ENCODE peak calls at places on chromosomes 2 and 18, in nine cellular contexts. Y is GM23338, L is psoas muscle, A is lower lobe of right lung, D is fibroblast of lung, V is H1, N is fibroblast of mammary gland, B is tibial artery, K is heart right ventricle. E is an unnamed sample.

GRCh38 chr2:32452338-32453064 is 95.7 kb downstream of the BIRC6 start:
- DNase-seq in K (no peak), A (no peak), V (no peak), N (no peak), B (no peak), L (no peak), Y (no peak), D (no peak), E (no peak)

GRCh38 chr18:49757513-49758262 is 55.6 kb downstream of the ACAA2 start:
- DNase-seq in V (no peak), L (no peak), D (no peak), N (no peak), Y (peak), K (no peak), A (no peak), B (no peak), E (no peak)

GRCh38 chr2:75200140-75200985 is 1.0 kb upstream of the TACR1 start:
- DNase-seq in A (peak), N (peak), V (no peak), L (peak), Y (peak), K (peak), D (peak), B (peak), E (peak)

GRCh38 chr2:222318026-222318711 is 19.4 kb upstream of the PAX3 start:
- DNase-seq in V (no peak), D (peak), Y (peak), L (peak), K (peak), B (no peak), A (no peak), N (peak), E (peak)

GRCh38 chr2:168697668-168698121 is 104.7 kb upstream of the NOSTRIN start:
- DNase-seq in D (peak), A (no peak), V (no peak), L (no peak), Y (no peak), N (peak), K (no peak), B (no peak), E (peak)

GRCh38 chr2:237686659-237687136 is 59.3 kb downstream of the LRRFIP1 start:
- DNase-seq in Y (peak), A (peak), K (no peak), N (peak), B (no peak), V (no peak), L (no peak), D (peak), E (no peak)

GRCh38 chr2:241040081-241040803 is 41.8 kb downstream of the SNED1 start:
- DNase-seq in Y (no peak), V (no peak), D (no peak), A (no peak), B (no peak), L (no peak), N (no peak), K (no peak), E (no peak)

GRCh38 chr2:240238786-240239185 is 98.3 kb upstream of the OTOS start:
- DNase-seq in V (no peak), K (no peak), B (no peak), Y (no peak), D (no peak), A (no peak), N (no peak), L (no peak), E (no peak)

GRCh38 chr2:209208211-209208610 is 215.6 kb upstream of the MAP2 start:
- DNase-seq in N (peak), V (peak), D (peak), B (no peak), L (peak), A (peak), K (no peak), Y (peak), E (no peak)

GRCh38 chr2:172287605-172288326 is 139.6 kb upstream of the ITGA6 start:
- DNase-seq in B (no peak), N (no peak), K (no peak), L (no peak), D (peak), A (no peak), V (no peak), Y (no peak), E (no peak)

GRCh38 chr18:31983020-31983419 is 35.6 kb upstream of the RNF125 start:
- DNase-seq in N (no peak), V (no peak), B (no peak), D (no peak), A (no peak), K (peak), L (no peak), Y (no peak), E (no peak)

GRCh38 chr2:188701836-188702235 is 272.3 kb upstream of the COL3A1 start:
- DNase-seq in N (peak), D (peak), A (no peak), L (no peak), Y (no peak), B (no peak), V (no peak), K (no peak), E (peak)

GRCh38 chr2:20221169-20221938 is 3.6 kb downstream of the SDC1 start:
- DNase-seq in D (peak), V (no peak), Y (no peak), A (no peak), B (no peak), K (no peak), N (peak), L (no peak), E (peak)

GRCh38 chr2:42872736-42873135 is 80.4 kb upstream of the HAAO start:
- DNase-seq in V (no peak), Y (no peak), K (no peak), D (no peak), L (no peak), A (no peak), N (peak), B (no peak), E (peak)

GRCh38 chr2:207394812-207395534 is 134.8 kb upstream of the CREB1 start:
- DNase-seq in N (peak), B (no peak), K (peak), V (no peak), Y (no peak), D (peak), A (no peak), L (no peak), E (peak)

GRCh38 chr18:68177807-68178702 is 536.9 kb downstream of the TMX3 start:
- DNase-seq in L (no peak), A (no peak), B (no peak), Y (no peak), K (no peak), D (peak), N (peak), V (no peak), E (peak)

GRCh38 chr2:234191819-234192407 is 141.4 kb downstream of the SPP2 start:
- DNase-seq in L (no peak), V (no peak), K (no peak), N (peak), D (peak), Y (no peak), B (no peak), A (no peak), E (no peak)

GRCh38 chr2:231228223-231228622 is 29.8 kb downstream of the ARMC9 start:
- DNase-seq in K (no peak), N (no peak), Y (no peak), V (no peak), A (no peak), B (no peak), D (no peak), L (no peak), E (no peak)

GRCh38 chr2:120132190-120132589 is 91.0 kb downstream of the TMEM185B start:
- DNase-seq in B (no peak), Y (no peak), A (no peak), V (no peak), L (no peak), D (peak), N (peak), K (no peak), E (peak)

GRCh38 chr2:240765007-240765406 is 55.0 kb downstream of the KIF1A start:
- DNase-seq in A (no peak), D (no peak), V (no peak), K (no peak), N (no peak), Y (no peak), B (no peak), L (no peak), E (no peak)

GRCh38 chr18:22668496-22668895 is 250.8 kb upstream of the CTAGE1 start:
- DNase-seq in V (no peak), Y (no peak), K (no peak), D (peak), L (no peak), B (no peak), N (no peak), A (no peak), E (peak)

GRCh38 chr2:185227391-185227790 is 511.2 kb upstream of the FSIP2 start:
- DNase-seq in L (no peak), V (no peak), D (no peak), K (no peak), B (no peak), N (no peak), Y (no peak), A (no peak), E (no peak)

GRCh38 chr18:61475931-61476330 is 142.7 kb downstream of the CDH20 start:
- DNase-seq in D (no peak), B (no peak), K (no peak), Y (no peak), L (no peak), N (no peak), A (no peak), V (no peak), E (no peak)

GRCh38 chr2:97812916-97813315 is 99.5 kb downstream of the ZAP70 start:
- DNase-seq in K (no peak), B (no peak), D (no peak), Y (peak), L (no peak), A (no peak), N (no peak), V (no peak), E (no peak)
- TF ChIP-seq CTCF in K (no peak), B (no peak), D (no peak), Y (no peak), L (no peak), A (no peak), N (no peak), V (no peak), E (no peak)

GRCh38 chr18:79392226-79392625 is 3.5 kb upstream of the NFATC1 start:
- DNase-seq in B (peak), D (no peak), A (no peak), Y (no peak), N (no peak), V (no peak), K (no peak), L (no peak), E (no peak)

GRCh38 chr18:79394438-79395307 is 1.1 kb upstream of the NFATC1 start:
- DNase-seq in V (no peak), B (peak), A (no peak), D (peak), K (peak), N (peak), L (peak), Y (no peak), E (peak)

GRCh38 chr18:79395308-79395640 is 456 bp upstream of the NFATC1 start:
- DNase-seq in A (peak), V (no peak), Y (no peak), D (no peak), L (no peak), N (no peak), K (no peak), B (no peak), E (no peak)

GRCh38 chr18:79393181-79393598 is 2.5 kb upstream of the NFATC1 start:
- DNase-seq in B (peak), Y (no peak), K (no peak), A (no peak), V (no peak), L (peak), D (no peak), N (no peak), E (peak)

DNA sequence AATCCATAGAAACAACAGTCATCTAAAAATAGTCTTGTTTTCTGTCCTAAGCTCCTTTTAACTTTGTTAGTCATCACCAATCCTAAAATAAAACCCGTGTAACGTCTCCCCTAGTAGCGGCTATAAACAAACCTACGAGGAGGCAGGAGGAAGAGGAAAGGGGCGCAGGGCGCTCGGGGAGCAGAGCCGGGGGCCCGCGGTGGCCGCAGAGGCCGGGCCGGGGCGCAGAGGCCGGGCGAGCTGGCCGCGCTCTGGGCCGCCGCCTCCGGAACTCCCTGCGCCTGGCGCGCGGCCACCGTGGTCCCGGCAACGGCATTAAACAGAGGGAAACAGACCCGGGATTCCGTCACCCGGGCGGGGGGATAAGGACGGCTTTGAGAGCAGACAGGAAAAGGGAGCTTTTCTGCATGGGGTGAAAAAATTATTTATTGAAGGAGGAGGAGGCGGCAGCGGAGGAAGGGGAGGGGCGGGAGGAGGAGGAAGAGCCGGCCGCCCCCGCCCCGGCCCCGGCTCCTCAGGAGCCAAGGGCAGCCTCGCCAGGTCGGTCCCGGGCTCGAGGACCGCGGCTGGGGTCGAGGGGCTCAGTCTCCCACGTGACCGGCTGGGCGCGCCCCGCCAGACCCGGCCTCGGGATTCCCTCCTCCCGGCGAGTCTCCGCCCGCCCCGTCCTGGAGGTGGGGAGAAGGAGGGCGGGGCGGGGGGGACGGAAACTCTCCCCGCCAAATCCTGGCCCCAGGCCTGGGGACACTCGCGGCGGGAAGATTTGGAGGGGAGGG is 1.9 kb upstream of the NFATC1 start:
- DNase-seq in D (peak), B (peak), N (peak), L (peak), Y (peak), K (peak), V (no peak), A (peak), E (peak)
- H3K4me3 ChIP-seq in D (peak), B (peak), N (peak), L (peak), Y (peak), K (peak), V (peak), A (peak), E (peak)

GRCh38 chr18:35040988-35041751 is at the start of gene MAPRE2:
- DNase-seq in Y (peak), D (peak), B (peak), L (peak), V (peak), K (peak), N (peak), A (peak), E (peak)
- TF ChIP-seq CTCF in Y (no peak), D (no peak), B (no peak), L (no peak), V (no peak), K (no peak), N (no peak), A (no peak), E (no peak)

GRCh38 chr18:26133652-26134051 is at the start of gene PSMA8:
- DNase-seq in D (no peak), K (peak), L (no peak), A (no peak), Y (peak), V (peak), B (no peak), N (no peak), E (no peak)
- H3K4me3 ChIP-seq in D (no peak), K (no peak), L (no peak), A (no peak), Y (peak), V (peak), B (no peak), N (no peak), E (no peak)

E was measured in AG10803.